ENCODE peak calls at places on chromosome 22, in ten cellular contexts. One of them, this sample, is unnamed.

GRCh38 chr22:49209452-49210195 is 618.0 kb downstream of the BRD1 start:
- DNase-seq in stimulated activated CD4-positive, alpha-beta T cell treated with anti-CD3 and anti-CD28 coated beads, Interleukin-15, amount 100 ng/mL, for 1 hour: no peak
- DNase-seq in iris pigment epithelial cell: no peak
- DNase-seq in HEK293T: no peak
- DNase-seq in GM10248: no peak
- DNase-seq in C1 segment of cervical spinal cord: no peak
- DNase-seq in NCI-H82: peak; percentile 17
- DNase-seq in fibroblast of lung: no peak
- DNase-seq in HT1080: no peak
- DNase-seq in activated naive CD8-positive, alpha-beta T cell treated with anti-CD3 and anti-CD28 coated beads, Interleukin-2, amount 50 U/mL, for 24 hours: no peak
- DNase-seq in this sample: no peak

GRCh38 chr22:33332538-33332937 is 274.4 kb upstream of the SYN3 start:
- DNase-seq in stimulated activated CD4-positive, alpha-beta T cell treated with anti-CD3 and anti-CD28 coated beads, Interleukin-15, amount 100 ng/mL, for 1 hour: no peak
- DNase-seq in iris pigment epithelial cell: no peak
- DNase-seq in HEK293T: no peak
- DNase-seq in GM10248: no peak
- DNase-seq in C1 segment of cervical spinal cord: no peak
- DNase-seq in NCI-H82: no peak
- DNase-seq in fibroblast of lung: peak; percentile 14
- DNase-seq in HT1080: no peak
- DNase-seq in activated naive CD8-positive, alpha-beta T cell treated with anti-CD3 and anti-CD28 coated beads, Interleukin-2, amount 50 U/mL, for 24 hours: no peak
- DNase-seq in this sample: no peak

GRCh38 chr22:27499121-27499520 is 302.4 kb downstream of the MN1 start:
- DNase-seq in stimulated activated CD4-positive, alpha-beta T cell treated with anti-CD3 and anti-CD28 coated beads, Interleukin-15, amount 100 ng/mL, for 1 hour: no peak
- DNase-seq in iris pigment epithelial cell: no peak
- DNase-seq in HEK293T: no peak
- DNase-seq in GM10248: no peak
- DNase-seq in C1 segment of cervical spinal cord: no peak
- DNase-seq in NCI-H82: no peak
- DNase-seq in fibroblast of lung: peak; percentile 31
- DNase-seq in HT1080: no peak
- DNase-seq in activated naive CD8-positive, alpha-beta T cell treated with anti-CD3 and anti-CD28 coated beads, Interleukin-2, amount 50 U/mL, for 24 hours: no peak
- DNase-seq in this sample: no peak

GRCh38 chr22:38455530-38456271 is 702 bp upstream of the KCNJ4 start:
- DNase-seq in stimulated activated CD4-positive, alpha-beta T cell treated with anti-CD3 and anti-CD28 coated beads, Interleukin-15, amount 100 ng/mL, for 1 hour: peak; percentile 20
- DNase-seq in iris pigment epithelial cell: peak; percentile 24
- DNase-seq in HEK293T: peak; percentile 92
- DNase-seq in GM10248: no peak
- DNase-seq in C1 segment of cervical spinal cord: no peak
- DNase-seq in NCI-H82: peak; percentile 67
- DNase-seq in fibroblast of lung: peak; percentile 45
- DNase-seq in HT1080: no peak
- DNase-seq in activated naive CD8-positive, alpha-beta T cell treated with anti-CD3 and anti-CD28 coated beads, Interleukin-2, amount 50 U/mL, for 24 hours: no peak
- DNase-seq in this sample: peak; percentile 86

GRCh38 chr22:24391836-24392217 is 35.6 kb upstream of the ADORA2A start:
- DNase-seq in stimulated activated CD4-positive, alpha-beta T cell treated with anti-CD3 and anti-CD28 coated beads, Interleukin-15, amount 100 ng/mL, for 1 hour: no peak
- DNase-seq in iris pigment epithelial cell: peak; percentile 95
- DNase-seq in HEK293T: no peak
- DNase-seq in GM10248: no peak
- DNase-seq in C1 segment of cervical spinal cord: no peak
- DNase-seq in NCI-H82: no peak
- DNase-seq in fibroblast of lung: peak; percentile 75
- DNase-seq in HT1080: peak; percentile 57
- DNase-seq in activated naive CD8-positive, alpha-beta T cell treated with anti-CD3 and anti-CD28 coated beads, Interleukin-2, amount 50 U/mL, for 24 hours: no peak
- DNase-seq in this sample: no peak

GRCh38 chr22:19878461-19879247 is 24.0 kb upstream of the GNB1L start:
- DNase-seq in stimulated activated CD4-positive, alpha-beta T cell treated with anti-CD3 and anti-CD28 coated beads, Interleukin-15, amount 100 ng/mL, for 1 hour: no peak
- DNase-seq in iris pigment epithelial cell: peak; percentile 28
- DNase-seq in HEK293T: no peak
- DNase-seq in GM10248: no peak
- DNase-seq in C1 segment of cervical spinal cord: no peak
- DNase-seq in NCI-H82: no peak
- DNase-seq in fibroblast of lung: no peak
- DNase-seq in HT1080: no peak
- DNase-seq in activated naive CD8-positive, alpha-beta T cell treated with anti-CD3 and anti-CD28 coated beads, Interleukin-2, amount 50 U/mL, for 24 hours: no peak
- DNase-seq in this sample: no peak

GRCh38 chr22:23752090-23752691 is 1.3 kb upstream of the ZNF70 start:
- DNase-seq in stimulated activated CD4-positive, alpha-beta T cell treated with anti-CD3 and anti-CD28 coated beads, Interleukin-15, amount 100 ng/mL, for 1 hour: no peak
- DNase-seq in iris pigment epithelial cell: no peak
- DNase-seq in HEK293T: no peak
- DNase-seq in GM10248: peak; percentile 75
- DNase-seq in C1 segment of cervical spinal cord: no peak
- DNase-seq in NCI-H82: no peak
- DNase-seq in fibroblast of lung: no peak
- DNase-seq in HT1080: no peak
- DNase-seq in activated naive CD8-positive, alpha-beta T cell treated with anti-CD3 and anti-CD28 coated beads, Interleukin-2, amount 50 U/mL, for 24 hours: peak; percentile 21
- DNase-seq in this sample: no peak

GRCh38 chr22:43681724-43682360 is 130.3 kb downstream of the EFCAB6 start:
- DNase-seq in stimulated activated CD4-positive, alpha-beta T cell treated with anti-CD3 and anti-CD28 coated beads, Interleukin-15, amount 100 ng/mL, for 1 hour: no peak
- DNase-seq in iris pigment epithelial cell: no peak
- DNase-seq in HEK293T: no peak
- DNase-seq in GM10248: no peak
- DNase-seq in C1 segment of cervical spinal cord: no peak
- DNase-seq in NCI-H82: peak; percentile 15
- DNase-seq in fibroblast of lung: no peak
- DNase-seq in HT1080: no peak
- DNase-seq in activated naive CD8-positive, alpha-beta T cell treated with anti-CD3 and anti-CD28 coated beads, Interleukin-2, amount 50 U/mL, for 24 hours: no peak
- DNase-seq in this sample: no peak

GRCh38 chr22:20146777-20147176 is 4.1 kb downstream of the CCDC188 start:
- DNase-seq in stimulated activated CD4-positive, alpha-beta T cell treated with anti-CD3 and anti-CD28 coated beads, Interleukin-15, amount 100 ng/mL, for 1 hour: no peak
- DNase-seq in iris pigment epithelial cell: no peak
- DNase-seq in HEK293T: no peak
- DNase-seq in GM10248: peak; percentile 83
- DNase-seq in C1 segment of cervical spinal cord: no peak
- DNase-seq in NCI-H82: no peak
- DNase-seq in fibroblast of lung: no peak
- DNase-seq in HT1080: no peak
- DNase-seq in activated naive CD8-positive, alpha-beta T cell treated with anti-CD3 and anti-CD28 coated beads, Interleukin-2, amount 50 U/mL, for 24 hours: no peak
- DNase-seq in this sample: no peak

GRCh38 chr22:45577746-45578523 is 75.3 kb downstream of the FBLN1 start:
- DNase-seq in stimulated activated CD4-positive, alpha-beta T cell treated with anti-CD3 and anti-CD28 coated beads, Interleukin-15, amount 100 ng/mL, for 1 hour: peak; percentile 62
- DNase-seq in iris pigment epithelial cell: peak; percentile 73
- DNase-seq in HEK293T: peak; percentile 87
- DNase-seq in GM10248: peak; percentile 83
- DNase-seq in C1 segment of cervical spinal cord: peak; percentile 8
- DNase-seq in NCI-H82: peak; percentile 85
- DNase-seq in fibroblast of lung: peak; percentile 67
- DNase-seq in HT1080: peak; percentile 72
- DNase-seq in activated naive CD8-positive, alpha-beta T cell treated with anti-CD3 and anti-CD28 coated beads, Interleukin-2, amount 50 U/mL, for 24 hours: peak; percentile 87
- DNase-seq in this sample: peak; percentile 89

GRCh38 chr22:23783496-23784167 is 3.1 kb upstream of the SMARCB1 start:
- DNase-seq in stimulated activated CD4-positive, alpha-beta T cell treated with anti-CD3 and anti-CD28 coated beads, Interleukin-15, amount 100 ng/mL, for 1 hour: no peak
- DNase-seq in iris pigment epithelial cell: no peak
- DNase-seq in HEK293T: no peak
- DNase-seq in GM10248: no peak
- DNase-seq in C1 segment of cervical spinal cord: no peak
- DNase-seq in NCI-H82: no peak
- DNase-seq in fibroblast of lung: no peak
- DNase-seq in HT1080: no peak
- DNase-seq in activated naive CD8-positive, alpha-beta T cell treated with anti-CD3 and anti-CD28 coated beads, Interleukin-2, amount 50 U/mL, for 24 hours: no peak
- DNase-seq in this sample: no peak